ENCODE peak calls at places on chromosome 1, in five cellular contexts. C, L, J, F and P are unnamed samples.

GRCh38 chr1:244712669-244713068 is 59.7 kb downstream of the DESI2 start:
- DNase-seq in C (no peak), L (no peak), J (no peak), F (no peak), P (no peak)

GRCh38 chr1:18535391-18536210 is 54.9 kb downstream of the KLHDC7A start:
- DNase-seq in C (peak; percentile 72), L (no peak), J (no peak), F (no peak), P (no peak)

GRCh38 chr1:203239906-203240305 is 10.4 kb upstream of the CHIT1 start:
- DNase-seq in C (no peak), L (no peak), J (no peak), F (no peak), P (no peak)

GRCh38 chr1:70195342-70195741 is 10.0 kb downstream of the LRRC40 start:
- DNase-seq in C (no peak), L (no peak), J (no peak), F (no peak), P (no peak)

GRCh38 chr1:106047210-106047609 is 1009.3 kb upstream of the PRMT6 start:
- DNase-seq in C (no peak), L (no peak), J (no peak), F (no peak), P (no peak)

GRCh38 chr1:207815913-207816312 is 64.1 kb downstream of the CD46 start:
- DNase-seq in C (peak; percentile 34), L (no peak), J (no peak), F (no peak), P (no peak)

GRCh38 chr1:119816407-119816806 is 5.1 kb upstream of the REG4 start:
- DNase-seq in C (peak; percentile 76), L (no peak), J (no peak), F (no peak), P (no peak)

GRCh38 chr1:171142081-171142450 is 43.0 kb upstream of the FMO2 start:
- DNase-seq in C (peak; percentile 59), L (no peak), J (peak; percentile 29), F (no peak), P (peak; percentile 90)

GRCh38 chr1:202662081-202662480 is 48.2 kb downstream of the SYT2 start:
- DNase-seq in C (no peak), L (no peak), J (no peak), F (no peak), P (no peak)

GRCh38 chr1:81876901-81877750 is 76.4 kb downstream of the ADGRL2 start:
- DNase-seq in C (no peak), L (no peak), J (no peak), F (no peak), P (peak; percentile 43)

GRCh38 chr1:154329551-154330131 is 4.3 kb downstream of the ATP8B2 start:
- DNase-seq in C (no peak), L (no peak), J (no peak), F (no peak), P (peak; percentile 24)

DNA sequence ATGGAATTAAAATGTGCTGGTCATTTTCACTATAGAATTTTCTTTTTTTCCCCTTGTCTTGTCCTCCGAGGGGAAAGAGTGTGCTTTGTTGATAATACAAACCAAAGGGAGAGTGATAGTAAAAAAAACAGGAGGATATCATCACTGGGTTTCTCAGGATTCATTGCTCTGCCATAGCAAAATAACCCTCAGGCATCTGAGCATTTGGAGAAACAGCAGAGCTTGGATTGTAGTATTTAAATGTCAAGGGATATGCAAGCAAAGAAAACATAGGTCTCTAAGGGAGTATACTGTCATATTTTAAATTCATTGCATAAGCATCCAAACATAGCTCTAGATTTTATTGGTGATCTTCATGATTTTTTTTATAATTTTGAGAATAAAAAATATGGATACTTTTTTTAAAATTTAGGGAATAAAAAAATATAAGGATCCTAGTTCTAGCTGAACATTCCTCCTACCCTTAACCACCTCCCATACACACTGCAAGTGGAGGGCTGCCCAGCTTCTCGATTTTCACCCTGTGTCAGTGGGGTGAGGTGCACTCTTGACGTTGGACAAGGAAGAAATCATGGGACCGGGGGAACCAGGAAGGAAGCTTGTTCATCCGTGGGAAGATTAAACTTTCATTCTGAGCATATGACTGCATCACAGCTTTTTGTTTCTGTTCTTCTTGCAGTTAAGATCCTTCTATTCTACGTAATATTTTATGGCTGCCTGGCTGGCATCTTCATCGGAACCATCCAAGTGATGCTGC is 4.4 kb downstream of the ATP1B1 start:
- DNase-seq in C (no peak), L (peak; percentile 60), J (no peak), F (no peak), P (peak; percentile 60)
- H3K4me3 ChIP-seq in C (no peak overlapping the region), L (peak overlapping the region; percentile 92), J (peak overlapping the region; percentile 89), F (no peak overlapping the region), P (no peak overlapping the region)

DNA sequence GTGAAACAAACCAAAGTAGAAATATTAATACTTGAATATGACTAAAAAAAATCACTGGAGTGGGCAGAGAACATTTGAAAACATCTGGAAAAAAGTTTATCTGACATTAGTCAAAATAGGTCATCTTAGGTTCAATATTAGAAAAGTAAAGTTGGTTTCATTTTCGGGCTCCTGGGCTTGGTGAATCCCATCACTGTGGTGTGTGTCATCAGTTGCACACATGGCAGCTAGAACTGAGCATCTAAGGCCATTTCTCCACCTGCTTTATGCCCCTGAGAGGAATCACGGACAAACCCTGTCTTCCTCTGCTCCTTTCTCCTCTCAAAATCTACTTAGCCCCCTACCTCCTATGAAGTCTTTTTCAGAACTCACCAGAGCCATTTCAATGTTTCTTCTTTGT is 5.5 kb downstream of the HSD11B1 start:
- DNase-seq in C (no peak), L (no peak), J (no peak), F (no peak), P (no peak)
- H3K4me3 ChIP-seq in C (no peak overlapping the region), L (no peak overlapping the region), J (no peak overlapping the region), F (no peak overlapping the region), P (no peak overlapping the region)

GRCh38 chr1:201501812-201502510 is 5.0 kb downstream of the CSRP1 start:
- DNase-seq in C (peak; percentile 58), L (no peak), J (no peak), F (no peak), P (no peak)

GRCh38 chr1:201501144-201501543 is 5.8 kb downstream of the CSRP1 start:
- DNase-seq in C (no peak), L (no peak), J (no peak), F (no peak), P (no peak)

GRCh38 chr1:201503397-201504176 is 3.3 kb downstream of the CSRP1 start:
- DNase-seq in C (peak; percentile 62), L (no peak), J (no peak), F (peak; percentile 37), P (peak; percentile 96)

GRCh38 chr1:201504179-201504631 is 2.7 kb downstream of the CSRP1 start:
- DNase-seq in C (no peak), L (no peak), J (no peak), F (no peak), P (peak; percentile 48)

DNA sequence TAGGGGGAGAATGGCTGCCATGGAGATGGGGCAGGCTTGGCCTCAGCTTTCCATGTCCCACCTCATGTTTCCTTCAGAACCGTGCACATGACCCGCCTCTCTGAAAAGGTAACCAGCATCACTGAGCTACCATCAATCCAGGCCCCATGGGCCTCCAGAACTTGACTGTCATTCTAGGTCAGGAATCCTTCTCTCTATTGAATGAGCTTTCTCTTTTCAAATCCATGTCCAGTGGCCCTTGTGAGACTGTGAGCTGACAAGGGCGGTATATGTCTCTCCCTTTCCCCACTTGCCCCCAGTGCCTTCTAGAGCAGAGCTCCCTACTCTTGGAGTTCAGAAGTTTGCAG is 4.4 kb downstream of the CSRP1 start:
- DNase-seq in C (no peak), L (no peak), J (no peak), F (no peak), P (no peak)
- H3K4me3 ChIP-seq in C (no peak overlapping the region), L (no peak overlapping the region), J (no peak overlapping the region), F (no peak overlapping the region), P (no peak overlapping the region)

DNA sequence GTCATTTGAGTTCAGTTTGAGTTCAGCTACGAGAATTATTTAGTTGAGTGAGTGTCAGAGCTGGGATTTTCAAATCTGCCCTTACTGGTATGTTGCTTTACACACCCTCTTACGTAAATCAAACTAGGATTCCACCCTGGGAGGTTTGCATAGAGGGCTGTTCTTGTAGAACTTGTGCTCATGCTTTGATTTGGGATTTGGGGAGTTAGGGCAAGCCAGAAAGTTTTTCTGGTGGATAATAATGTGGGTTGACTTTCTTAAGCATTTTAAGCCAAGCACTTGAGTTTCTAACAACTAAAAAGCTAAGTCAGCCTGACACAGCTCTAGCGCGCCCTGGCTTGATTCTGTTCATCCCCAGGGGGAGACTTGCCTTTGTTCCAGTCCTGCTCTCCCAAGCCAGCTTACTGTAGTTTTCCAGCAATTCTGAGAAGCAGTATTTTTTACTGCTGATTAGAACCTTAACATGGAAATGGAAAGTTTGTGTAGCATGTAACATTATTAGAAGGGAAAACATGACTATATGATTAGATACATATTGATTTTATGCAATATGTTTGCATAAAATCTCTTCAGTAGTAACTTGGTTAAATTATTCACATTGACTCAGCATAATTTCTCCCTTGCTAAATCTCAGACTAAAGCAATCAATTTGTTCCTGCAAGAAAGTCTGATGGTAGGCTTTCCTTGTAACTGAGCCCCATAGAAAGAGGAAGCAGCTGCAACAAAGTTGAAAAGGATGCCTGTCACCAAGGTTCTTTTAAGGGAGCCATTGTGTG is 11.1 kb upstream of the PGD start:
- DNase-seq in C (no peak), L (no peak), J (peak; percentile 30), F (peak; percentile 59), P (peak; percentile 79)
- H3K4me3 ChIP-seq in C (no peak overlapping the region), L (no peak overlapping the region), J (no peak overlapping the region), F (no peak overlapping the region), P (peak overlapping the region; percentile 74)

GRCh38 chr1:2962541-2962940 is 58.7 kb upstream of the ACTRT2 start:
- DNase-seq in C (no peak), L (peak; percentile 14), J (no peak), F (no peak), P (no peak)
- H3K4me3 ChIP-seq in C (no peak overlapping the region), L (no peak overlapping the region), J (no peak overlapping the region), F (no peak overlapping the region), P (no peak overlapping the region)

DNA sequence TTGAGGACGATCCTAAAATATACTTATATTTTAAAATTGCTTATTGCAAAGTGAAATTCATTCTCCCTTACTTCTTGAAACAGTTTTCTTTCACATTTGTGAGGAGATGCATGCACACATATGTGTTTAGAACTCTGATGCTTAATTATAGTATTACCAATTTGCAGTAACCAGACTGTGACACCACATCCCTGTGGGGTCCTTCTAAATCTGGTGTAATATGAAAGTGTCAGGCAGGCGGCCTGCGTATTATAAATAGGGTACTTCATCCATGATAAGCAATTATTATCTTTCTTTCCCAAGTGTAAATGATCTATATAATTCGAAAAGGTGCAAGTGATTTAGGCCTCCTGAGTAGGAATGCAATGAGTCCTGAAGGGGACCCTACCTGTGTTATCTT is 841 bp downstream of the EFCAB7 start:
- DNase-seq in C (no peak), L (no peak), J (no peak), F (no peak), P (peak; percentile 17)
- H3K4me3 ChIP-seq in C (peak overlapping the region; percentile 56), L (peak overlapping the region; percentile 73), J (peak overlapping the region; percentile 84), F (peak overlapping the region; percentile 77), P (peak overlapping the region; percentile 98)

DNA sequence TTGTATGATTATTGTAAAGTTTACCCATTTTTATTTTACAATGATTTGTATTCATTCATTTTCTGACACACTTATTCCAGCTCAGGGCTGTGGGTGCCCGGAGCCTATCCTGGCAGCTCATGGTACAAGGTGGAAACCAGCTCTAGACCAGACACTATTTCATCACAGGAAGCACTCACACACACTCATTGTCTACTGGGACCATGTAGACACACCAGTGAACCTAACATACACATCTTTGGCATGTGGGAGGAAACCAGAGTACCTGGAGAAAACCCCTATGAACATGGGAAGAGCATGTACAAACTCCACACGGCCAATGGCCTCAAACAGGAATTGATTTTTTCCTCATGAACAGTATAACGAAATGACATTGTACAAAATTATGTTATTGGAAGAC is 2.4 kb downstream of the DTL start:
- DNase-seq in C (no peak), L (no peak), J (no peak), F (no peak), P (no peak)
- H3K4me3 ChIP-seq in C (no peak overlapping the region), L (no peak overlapping the region), J (no peak overlapping the region), F (peak overlapping the region; percentile 73), P (no peak overlapping the region)